ENCODE peak calls at places on chromosomes 3 and 15, in nine cellular contexts. E is vagina, F is adrenal gland, K is cardiac fibroblast, O is cardiac muscle cell, X is neural crest cell, A is B cell, G is uterus, L is AG04450. W is an unnamed sample.

GRCh38 chr15:92439311-92439710 is 45.6 kb downstream of the ST8SIA2 start:
- DNase-seq in G (no peak), L (no peak), K (no peak), E (no peak), X (no peak), A (no peak), F (no peak), O (no peak), W (no peak)

GRCh38 chr3:11611271-11611893 is 32.3 kb downstream of the VGLL4 start:
- DNase-seq in F (no peak), A (no peak), E (peak; percentile 32), K (no peak), O (no peak), G (no peak), X (no peak), L (no peak), W (no peak)

GRCh38 chr15:65212097-65212496 is 824 bp upstream of the CILP start:
- DNase-seq in F (no peak), K (no peak), X (no peak), G (no peak), L (no peak), E (no peak), O (no peak), A (peak; percentile 40), W (peak; percentile 68)

GRCh38 chr3:15409774-15410173 is 17.6 kb downstream of the METTL6 start:
- DNase-seq in F (no peak), L (no peak), A (no peak), O (no peak), E (no peak), G (no peak), K (no peak), X (no peak), W (no peak)

GRCh38 chr15:75063338-75063737 is 39.9 kb downstream of the PPCDC start:
- DNase-seq in F (no peak), A (no peak), L (no peak), O (peak; percentile 82), G (no peak), X (no peak), E (no peak), K (peak; percentile 86), W (no peak)

GRCh38 chr3:14925729-14926591 is 21.4 kb upstream of the NR2C2 start:
- DNase-seq in O (peak; percentile 81), G (no peak), L (peak; percentile 39), F (no peak), X (peak; percentile 38), K (peak; percentile 81), E (no peak), A (peak; percentile 64), W (peak; percentile 73)

GRCh38 chr3:68931406-68932149 is 769 bp downstream of the TAFA4 start:
- DNase-seq in L (no peak), E (no peak), K (peak; percentile 5), F (no peak), G (no peak), X (no peak), A (no peak), O (no peak), W (no peak)

GRCh38 chr3:14789221-14789620 is 29.5 kb upstream of the FGD5 start:
- DNase-seq in L (no peak), F (no peak), K (no peak), A (no peak), O (no peak), X (no peak), G (no peak), E (no peak), W (no peak)

GRCh38 chr3:169085827-169086226 is 577.7 kb downstream of the MECOM start:
- DNase-seq in X (no peak), E (no peak), G (no peak), F (no peak), L (peak; percentile 84), O (peak; percentile 96), K (peak; percentile 95), A (no peak), W (no peak)

GRCh38 chr3:194086251-194087075 is 49.5 kb upstream of the HES1 start:
- DNase-seq in L (no peak), K (no peak), A (no peak), O (no peak), F (no peak), E (no peak), G (no peak), X (no peak), W (no peak)

GRCh38 chr3:97810779-97811390 is 10.9 kb upstream of the CRYBG3 start:
- DNase-seq in X (no peak), A (no peak), G (no peak), K (peak; percentile 49), E (no peak), F (no peak), O (peak; percentile 7), L (no peak), W (no peak)

GRCh38 chr3:98737301-98737700 is 25.8 kb upstream of the ST3GAL6 start:
- DNase-seq in X (no peak), F (no peak), O (no peak), G (no peak), L (no peak), A (no peak), K (no peak), E (no peak), W (no peak)

GRCh38 chr3:183117046-183117445 is 17.8 kb upstream of the MCCC1 start:
- DNase-seq in X (no peak), F (no peak), O (no peak), K (no peak), G (no peak), L (no peak), A (no peak), E (no peak), W (no peak)

GRCh38 chr3:103127116-103127630 is 692.4 kb downstream of the ZPLD1 start:
- DNase-seq in F (no peak), L (no peak), O (no peak), K (no peak), E (no peak), A (no peak), G (no peak), X (no peak), W (no peak)

GRCh38 chr15:23370578-23370977 is 16.0 kb downstream of the GOLGA8S start:
- DNase-seq in A (no peak), O (no peak), F (no peak), E (no peak), K (no peak), L (no peak), G (no peak), X (no peak), W (no peak)

GRCh38 chr3:114758828-114759709 is 388.0 kb downstream of the ZBTB20 start:
- DNase-seq in L (peak; percentile 26), K (peak; percentile 72), F (peak; percentile 10), X (no peak), A (no peak), O (peak; percentile 83), G (no peak), E (no peak), W (peak; percentile 3)

GRCh38 chr3:9201278-9201677 is 48.2 kb downstream of the SRGAP3 start:
- DNase-seq in X (no peak), L (no peak), F (no peak), O (no peak), E (no peak), A (no peak), K (no peak), G (no peak), W (no peak)

GRCh38 chr3:43001094-43001553 is 22.0 kb downstream of the GASK1A start:
- DNase-seq in F (peak; percentile 83), L (peak; percentile 87), E (peak; percentile 98), G (peak; percentile 94), O (peak; percentile 99), K (peak; percentile 92), A (no peak), X (no peak), W (no peak)

GRCh38 chr3:73786346-73786807 is 161.6 kb upstream of the PDZRN3 start:
- DNase-seq in G (peak; percentile 51), K (peak; percentile 97), F (peak; percentile 53), E (no peak), A (no peak), L (peak; percentile 73), X (no peak), O (peak; percentile 75), W (no peak)

GRCh38 chr3:45204136-45204535 is 22.0 kb downstream of the TMEM158 start:
- DNase-seq in X (no peak), E (no peak), K (peak; percentile 87), O (peak; percentile 82), L (peak; percentile 74), A (no peak), G (no peak), F (no peak), W (no peak)

GRCh38 chr3:136819784-136820640 is 1.1 kb downstream of the SLC35G2 start:
- DNase-seq in G (peak; percentile 35), A (peak; percentile 32), E (no peak), K (peak; percentile 72), L (no peak), F (peak; percentile 75), O (peak; percentile 77), X (peak; percentile 52), W (peak; percentile 68)

DNA sequence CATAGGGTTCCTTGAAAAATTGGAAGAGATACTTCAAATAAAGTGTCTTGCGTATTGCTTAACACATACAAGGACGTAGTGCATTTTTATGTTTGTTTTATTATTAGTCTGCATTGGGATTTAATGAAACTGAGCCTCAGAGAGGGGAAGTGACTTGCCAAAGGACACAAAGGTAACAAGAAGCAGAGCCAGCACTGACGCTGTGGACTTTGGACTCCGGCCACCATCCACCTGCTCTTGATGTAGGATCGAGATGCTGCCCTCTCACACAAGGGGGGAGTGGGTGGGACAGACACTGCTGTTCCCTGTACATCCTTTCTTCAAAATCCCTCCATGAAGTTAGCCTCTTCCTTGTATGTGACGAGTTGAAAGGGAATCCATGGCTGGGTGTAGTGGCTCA is 435.4 kb upstream of the RGMA start:
- DNase-seq in F (no peak), L (no peak), X (no peak), K (no peak), A (no peak), G (no peak), O (no peak), E (no peak), W (no peak)
- TF ChIP-seq CTCF in F (no peak), L (no peak), X (no peak), K (no peak), A (no peak), G (no peak), O (no peak), E (no peak), W (no peak)

GRCh38 chr3:133457465-133458067 is 57.7 kb downstream of the BFSP2 start:
- DNase-seq in G (no peak), X (no peak), K (peak; percentile 47), A (no peak), L (no peak), F (no peak), O (peak; percentile 20), E (no peak), W (peak; percentile 36)
- TF ChIP-seq CTCF in G (no peak), X (peak; percentile 40), K (peak; percentile 38), A (peak; percentile 33), L (peak; percentile 39), F (no peak), O (peak; percentile 19), E (no peak), W (no peak)

GRCh38 chr3:6989608-6990291 is 128.8 kb downstream of the GRM7 start:
- DNase-seq in O (no peak), G (no peak), K (no peak), E (no peak), L (no peak), A (no peak), X (no peak), F (no peak), W (no peak)

GRCh38 chr3:6994081-6994668 is 133.3 kb downstream of the GRM7 start:
- DNase-seq in X (no peak), O (no peak), G (no peak), F (no peak), A (no peak), K (peak; percentile 5), L (no peak), E (no peak), W (peak; percentile 9)
- TF ChIP-seq CTCF in X (peak; percentile 61), O (no peak), G (no peak), F (no peak), A (no peak), K (no peak), L (no peak), E (no peak), W (no peak)

GRCh38 chr3:139288266-139288821 is 55.5 kb upstream of the MRPS22 start:
- DNase-seq in K (no peak), F (peak; percentile 64), A (no peak), X (no peak), G (peak; percentile 30), O (peak; percentile 19), E (no peak), L (no peak), W (no peak)
- TF ChIP-seq CTCF in K (no peak), F (no peak), A (no peak), X (no peak), G (no peak), O (peak; percentile 5), E (no peak), L (peak; percentile 29), W (no peak)

W was measured in NB4.